ENCODE peak calls at places on chromosomes 6 and 20, in nine cellular contexts. P is pancreas; V is left ventricle myocardium inferior; K is K562; D is GM23248; T is AG10803; C is bronchial epithelial cell; Y is choroid plexus epithelial cell; S is CD8-positive, alpha-beta T cell. G is an unnamed sample.

GRCh38 chr6:155274533-155274932 is 10.7 kb downstream of the CLDN20 start:
- DNase-seq in D (peak; percentile 64), K (no peak), C (peak; percentile 82), T (peak; percentile 58), S (no peak), V (no peak), P (no peak), Y (peak; percentile 37), G (no peak)

GRCh38 chr6:160356074-160356754 is 8.0 kb downstream of the SLC22A3 start:
- DNase-seq in Y (no peak), K (no peak), S (no peak), C (no peak), V (no peak), D (no peak), T (no peak), P (no peak), G (no peak)

GRCh38 chr6:170159040-170159965 is 131.6 kb downstream of the DLL1 start:
- DNase-seq in Y (no peak), P (no peak), V (no peak), S (no peak), D (no peak), C (no peak), T (no peak), K (no peak), G (no peak)

GRCh38 chr20:24109008-24109407 is 120.4 kb upstream of the GGTLC1 start:
- DNase-seq in K (peak; percentile 11), Y (no peak), S (peak; percentile 54), V (no peak), D (no peak), T (peak; percentile 23), C (no peak), P (no peak), G (no peak)

GRCh38 chr6:111830003-111830402 is 43.2 kb downstream of the FYN start:
- DNase-seq in D (peak; percentile 54), T (peak; percentile 54), V (no peak), P (no peak), S (no peak), C (no peak), Y (no peak), K (no peak), G (no peak)

GRCh38 chr6:87407531-87407895 is 259 bp upstream of the CFAP206 start:
- DNase-seq in D (peak; percentile 79), K (no peak), T (peak; percentile 33), C (peak; percentile 40), Y (peak; percentile 63), P (peak; percentile 6), V (no peak), S (no peak), G (no peak)

GRCh38 chr6:134402372-134402984 is 84.6 kb upstream of the SGK1 start:
- DNase-seq in T (no peak), P (no peak), D (peak; percentile 14), Y (no peak), V (no peak), K (no peak), S (no peak), C (no peak), G (no peak)

GRCh38 chr6:39357998-39358686 is 35.6 kb upstream of the KCNK16 start:
- DNase-seq in V (no peak), Y (peak; percentile 93), C (peak; percentile 67), P (peak; percentile 59), S (no peak), K (no peak), T (peak; percentile 73), D (peak; percentile 41), G (no peak)

GRCh38 chr6:37688088-37688850 is 9.4 kb downstream of the MDGA1 start:
- DNase-seq in K (no peak), D (no peak), C (no peak), S (no peak), V (no peak), P (no peak), T (no peak), Y (no peak), G (no peak)

GRCh38 chr6:122109075-122109474 is 290.4 kb upstream of the HSF2 start:
- DNase-seq in Y (no peak), V (no peak), C (no peak), D (no peak), K (no peak), P (no peak), S (no peak), T (no peak), G (no peak)

GRCh38 chr6:169851641-169852503 is 100.5 kb downstream of the ERMARD start:
- DNase-seq in V (no peak), P (no peak), T (no peak), Y (peak; percentile 25), D (no peak), C (peak; percentile 79), K (no peak), S (peak; percentile 34), G (no peak)

GRCh38 chr6:22129751-22130150 is 167.1 kb downstream of the PRL start:
- DNase-seq in V (no peak), K (no peak), Y (no peak), S (no peak), T (no peak), P (no peak), D (no peak), C (no peak), G (no peak)

DNA sequence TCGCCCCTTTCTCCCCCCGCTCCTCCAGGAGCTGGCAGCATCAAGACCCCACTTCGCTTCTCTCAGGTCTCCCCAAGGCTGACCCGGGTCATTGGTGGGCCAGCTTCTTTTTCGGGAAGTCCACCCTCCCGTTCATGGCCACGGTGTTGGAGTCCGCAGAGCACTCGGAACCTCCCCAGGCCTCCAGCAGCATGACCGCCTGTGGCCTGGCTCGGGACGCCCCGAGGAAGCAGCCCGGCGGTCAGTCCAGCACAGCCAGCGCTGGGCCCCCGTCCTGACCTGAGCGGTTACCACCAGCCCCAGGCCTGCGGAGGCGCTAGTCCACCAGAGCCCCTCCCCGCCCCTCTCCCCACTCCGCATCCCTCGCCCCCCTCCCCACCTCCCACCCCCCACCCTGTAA is 1.0 kb downstream of the PPDPF start:
- DNase-seq in Y (peak; percentile 27), T (no peak), K (peak; percentile 52), D (peak; percentile 35), C (no peak), P (no peak), V (no peak), S (no peak), G (no peak)
- H3K4me3 ChIP-seq in Y (peak overlapping the region; percentile 82), T (peak overlapping the region; percentile 86), K (peak overlapping the region; percentile 85), D (peak overlapping the region; percentile 83), C (peak overlapping the region; percentile 88), P (peak overlapping the region; percentile 91), V (peak overlapping the region; percentile 91), S (peak overlapping the region; percentile 76), G (peak overlapping the region; percentile 96)

GRCh38 chr20:17968366-17969275 is at the start of the genes MGME1 and SNX5:
- DNase-seq in K (peak; percentile 84), S (peak; percentile 99), T (peak; percentile 99), Y (peak; percentile 100), C (peak; percentile 95), P (peak; percentile 99), D (peak; percentile 100), V (peak; percentile 100), G (peak; percentile 96)

GRCh38 chr20:17972121-17972520 is 3.3 kb downstream of the MGME1 start:
- DNase-seq in S (no peak), V (no peak), P (no peak), D (no peak), T (no peak), C (no peak), K (no peak), Y (peak; percentile 60), G (no peak)

GRCh38 chr20:17969884-17970409 is 1.1 kb downstream of the MGME1 start:
- DNase-seq in C (no peak), K (peak; percentile 12), S (no peak), Y (peak; percentile 77), V (no peak), D (peak; percentile 76), T (peak; percentile 57), P (no peak), G (no peak)

GRCh38 chr20:17969276-17969883 is 562 bp downstream of the MGME1 start:
- DNase-seq in T (peak; percentile 31), S (no peak), D (peak; percentile 66), C (peak; percentile 57), P (peak; percentile 12), V (no peak), K (peak; percentile 23), Y (peak; percentile 35), G (no peak)

GRCh38 chr20:17971571-17972013 is 2.8 kb downstream of the MGME1 start:
- DNase-seq in V (no peak), K (no peak), C (no peak), P (no peak), S (no peak), T (peak; percentile 80), Y (peak; percentile 85), D (peak; percentile 50), G (no peak)
- H3K4me3 ChIP-seq in V (peak overlapping the region; percentile 95), K (peak overlapping the region; percentile 90), C (peak overlapping the region; percentile 18), P (no peak overlapping the region), S (no peak overlapping the region), T (peak overlapping the region; percentile 39), Y (peak overlapping the region; percentile 90), D (peak overlapping the region; percentile 99), G (peak overlapping the region; percentile 97)

DNA sequence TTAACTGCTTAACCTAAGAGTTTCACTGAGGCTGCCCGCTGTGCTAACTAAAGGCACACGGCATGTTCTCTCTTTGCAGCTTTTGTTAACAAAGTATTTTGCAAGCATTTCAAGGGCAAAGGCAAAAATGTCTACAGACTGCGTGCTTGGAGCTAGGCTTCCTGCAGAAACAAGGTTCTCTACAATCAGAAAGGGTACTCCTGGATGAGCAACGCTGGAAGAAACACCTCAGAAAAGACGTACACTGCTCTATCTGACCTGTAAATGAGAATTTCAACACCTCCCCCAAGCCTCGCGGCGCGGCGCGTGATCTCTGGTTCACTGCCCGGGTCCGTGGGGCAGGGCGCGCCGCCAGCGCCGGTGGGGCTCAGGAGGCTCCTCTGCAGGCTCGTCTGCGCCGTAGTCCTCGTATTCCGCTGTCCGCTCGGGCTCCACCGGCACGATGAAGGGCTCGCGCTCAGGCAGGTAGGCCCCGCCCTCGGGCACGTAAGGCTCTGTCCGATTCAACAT is 120.9 kb downstream of the COL12A1 start:
- DNase-seq in P (peak; percentile 46), D (no peak), Y (peak; percentile 67), C (peak; percentile 56), S (no peak), V (no peak), T (no peak), K (no peak), G (no peak)
- H3K4me3 ChIP-seq in P (peak overlapping the region; percentile 46), D (no peak overlapping the region), Y (peak overlapping the region; percentile 54), C (peak overlapping the region; percentile 35), S (no peak overlapping the region), V (peak overlapping the region; percentile 3), T (no peak overlapping the region), K (no peak overlapping the region), G (peak overlapping the region; percentile 59)

GRCh38 chr20:19338960-19339359 is 126.5 kb downstream of the SLC24A3 start:
- DNase-seq in S (no peak), T (no peak), Y (no peak), C (no peak), K (no peak), D (no peak), P (no peak), V (no peak), G (no peak)

GRCh38 chr20:19336601-19337000 is 124.2 kb downstream of the SLC24A3 start:
- DNase-seq in D (no peak), C (peak; percentile 13), P (no peak), V (no peak), K (no peak), Y (no peak), T (no peak), S (no peak), G (no peak)

GRCh38 chr20:19335341-19335740 is 122.9 kb downstream of the SLC24A3 start:
- DNase-seq in D (no peak), P (no peak), T (no peak), K (no peak), Y (no peak), C (no peak), S (no peak), V (no peak), G (no peak)

GRCh38 chr20:19335916-19336315 is 123.5 kb downstream of the SLC24A3 start:
- DNase-seq in C (peak; percentile 55), P (no peak), K (no peak), T (no peak), V (no peak), D (no peak), S (no peak), Y (no peak), G (no peak)

GRCh38 chr20:19338380-19338779 is 125.9 kb downstream of the SLC24A3 start:
- DNase-seq in D (no peak), K (no peak), T (no peak), Y (no peak), V (no peak), P (no peak), C (no peak), S (no peak), G (no peak)
- H3K4me3 ChIP-seq in D (no peak overlapping the region), K (no peak overlapping the region), T (no peak overlapping the region), Y (no peak overlapping the region), V (no peak overlapping the region), P (no peak overlapping the region), C (no peak overlapping the region), S (no peak overlapping the region), G (no peak overlapping the region)

G was measured in thoracic aorta.